ENCODE peak calls at places on chromosomes 7 and 10, in seven cellular contexts. Y, J, L, F, C, V and O are unnamed samples.

GRCh38 chr10:458466-458865 is 231.0 kb downstream of the DIP2C start:
- DNase-seq in Y (no peak), J (peak), L (no peak), F (no peak), C (no peak), V (no peak), O (no peak)

GRCh38 chr10:24465899-24466615 is 257.1 kb downstream of the KIAA1217 start:
- DNase-seq in Y (peak), J (no peak), L (peak), F (peak), C (peak), V (peak), O (no peak)

GRCh38 chr10:36177071-36177470 is 535.0 kb upstream of the FZD8 start:
- DNase-seq in Y (no peak), J (no peak), L (no peak), F (no peak), C (no peak), V (no peak), O (no peak)

GRCh38 chr10:22321831-22322662 is 1.1 kb downstream of the BMI1 start:
- DNase-seq in Y (no peak), J (no peak), L (no peak), F (no peak), C (no peak), V (no peak), O (no peak)

GRCh38 chr10:132700168-132701098 is 85.5 kb downstream of the NKX6-2 start:
- DNase-seq in Y (peak), J (no peak), L (no peak), F (no peak), C (no peak), V (no peak), O (no peak)

GRCh38 chr7:107220356-107220755 is 51.6 kb downstream of the HBP1 start:
- DNase-seq in Y (no peak), J (no peak), L (no peak), F (no peak), C (no peak), V (no peak), O (no peak)

GRCh38 chr10:56844939-56845529 is 484.0 kb upstream of the ZWINT start:
- DNase-seq in Y (no peak), J (no peak), L (no peak), F (no peak), C (no peak), V (no peak), O (no peak)

GRCh38 chr10:22821501-22821900 is 106.4 kb upstream of the ARMC3 start:
- DNase-seq in Y (peak), J (no peak), L (no peak), F (no peak), C (no peak), V (no peak), O (no peak)

GRCh38 chr7:139680676-139681462 is 96.9 kb downstream of the HIPK2 start:
- DNase-seq in Y (peak), J (peak), L (peak), F (no peak), C (peak), V (peak), O (peak)

GRCh38 chr10:60576130-60577069 is 186.7 kb upstream of the ANK3 start:
- DNase-seq in Y (no peak), J (no peak), L (no peak), F (no peak), C (no peak), V (no peak), O (no peak)

GRCh38 chr7:2100278-2101205 is 132.2 kb downstream of the MAD1L1 start:
- DNase-seq in Y (no peak), J (no peak), L (peak), F (no peak), C (no peak), V (no peak), O (no peak)

GRCh38 chr10:74333174-74333573 is 182.2 kb downstream of the ADK start:
- DNase-seq in Y (peak), J (no peak), L (no peak), F (no peak), C (no peak), V (peak), O (no peak)

GRCh38 chr7:7438851-7439250 is 96.8 kb downstream of the COL28A1 start:
- DNase-seq in Y (peak), J (no peak), L (no peak), F (no peak), C (peak), V (peak), O (peak)

GRCh38 chr10:82390866-82391658 is 516.1 kb downstream of the NRG3 start:
- DNase-seq in Y (no peak), J (no peak), L (no peak), F (no peak), C (no peak), V (no peak), O (no peak)

GRCh38 chr10:125823663-125824251 is 411 bp downstream of the BCCIP start:
- DNase-seq in Y (no peak), J (peak), L (peak), F (no peak), C (peak), V (no peak), O (no peak)

GRCh38 chr10:78559514-78560392 is 509.0 kb upstream of the ZMIZ1 start:
- DNase-seq in Y (no peak), J (no peak), L (no peak), F (no peak), C (no peak), V (no peak), O (no peak)

GRCh38 chr7:33933611-33934281 is 28.4 kb downstream of the BMPER start:
- DNase-seq in Y (peak), J (no peak), L (no peak), F (no peak), C (peak), V (peak), O (peak)

GRCh38 chr10:1047937-1048336 is 982 bp downstream of the IDI1 start:
- DNase-seq in Y (no peak), J (peak), L (peak), F (no peak), C (no peak), V (no peak), O (no peak)

GRCh38 chr10:55476129-55476528 is 675.1 kb upstream of the PCDH15 start:
- DNase-seq in Y (no peak), J (no peak), L (no peak), F (no peak), C (no peak), V (peak), O (no peak)